ENCODE peak calls at places on chromosomes 12 and 14, in four cellular contexts. One of them, this sample, is unnamed.

GRCh38 chr12:130972589-130972950 is 18.9 kb downstream of the ADGRD1 start:
- DNase-seq in H9: no peak
- DNase-seq in H1: no peak
- DNase-seq in IMR-90: no peak
- DNase-seq in this sample: no peak

GRCh38 chr14:105444859-105445258 is 25.2 kb downstream of the MTA1 start:
- DNase-seq in H9: no peak
- DNase-seq in H1: no peak
- DNase-seq in IMR-90: no peak
- DNase-seq in this sample: no peak

GRCh38 chr12:113364698-113365097 is 6.3 kb downstream of the PLBD2 start:
- DNase-seq in H9: no peak
- DNase-seq in H1: no peak
- DNase-seq in IMR-90: no peak
- DNase-seq in this sample: no peak

GRCh38 chr14:105207460-105207901 is 26.4 kb upstream of the NUDT14 start:
- DNase-seq in H9: no peak
- DNase-seq in H1: no peak
- DNase-seq in IMR-90: no peak
- DNase-seq in this sample: peak

GRCh38 chr14:105167303-105168092 is 1.1 kb downstream of the JAG2 start:
- DNase-seq in H9: peak
- DNase-seq in H1: no peak
- DNase-seq in IMR-90: no peak
- DNase-seq in this sample: peak

GRCh38 chr12:119239040-119239439 is 60.3 kb downstream of the HSPB8 start:
- DNase-seq in H9: no peak
- DNase-seq in H1: no peak
- DNase-seq in IMR-90: no peak
- DNase-seq in this sample: no peak

GRCh38 chr14:49972199-49972671 is 79.4 kb downstream of the ARF6 start:
- DNase-seq in H9: no peak
- DNase-seq in H1: no peak
- DNase-seq in IMR-90: peak
- DNase-seq in this sample: peak

GRCh38 chr12:124720687-124721500 is 142.8 kb downstream of the SCARB1 start:
- DNase-seq in H9: no peak
- DNase-seq in H1: no peak
- DNase-seq in IMR-90: peak
- DNase-seq in this sample: no peak

GRCh38 chr12:58995964-58996363 is 75.7 kb upstream of the LRIG3 start:
- DNase-seq in H9: no peak
- DNase-seq in H1: no peak
- DNase-seq in IMR-90: no peak
- DNase-seq in this sample: no peak

GRCh38 chr14:97527993-97528392 is 730.8 kb downstream of the VRK1 start:
- DNase-seq in H9: no peak
- DNase-seq in H1: no peak
- DNase-seq in IMR-90: no peak
- DNase-seq in this sample: no peak

GRCh38 chr12:3225154-3225795 is 148.1 kb downstream of the TSPAN9 start:
- DNase-seq in H9: no peak
- DNase-seq in H1: no peak
- DNase-seq in IMR-90: peak
- DNase-seq in this sample: no peak

GRCh38 chr14:102655154-102655553 is 62.7 kb downstream of the RCOR1 start:
- DNase-seq in H9: no peak
- DNase-seq in H1: no peak
- DNase-seq in IMR-90: peak
- DNase-seq in this sample: peak
- H4K5ac ChIP-seq in H9: no peak
- H4K5ac ChIP-seq in H1: no peak
- H4K5ac ChIP-seq in IMR-90: no peak
- H4K5ac ChIP-seq in this sample: no peak

GRCh38 chr14:70808402-70809237 is 693 bp downstream of the MAP3K9 start:
- DNase-seq in H9: peak
- DNase-seq in H1: no peak
- DNase-seq in IMR-90: no peak
- DNase-seq in this sample: peak
- H2BK5ac ChIP-seq in H9: no peak
- H2BK5ac ChIP-seq in H1: no peak
- H2BK5ac ChIP-seq in IMR-90: no peak
- H2BK5ac ChIP-seq in this sample: no peak

GRCh38 chr14:95533391-95533821 is 1.4 kb upstream of the GLRX5 start:
- DNase-seq in H9: no peak
- DNase-seq in H1: no peak
- DNase-seq in IMR-90: peak
- DNase-seq in this sample: peak

GRCh38 chr14:95531473-95531872 is 3.4 kb upstream of the GLRX5 start:
- DNase-seq in H9: no peak
- DNase-seq in H1: no peak
- DNase-seq in IMR-90: peak
- DNase-seq in this sample: no peak

GRCh38 chr14:95529242-95529641 is 5.6 kb upstream of the GLRX5 start:
- DNase-seq in H9: no peak
- DNase-seq in H1: no peak
- DNase-seq in IMR-90: no peak
- DNase-seq in this sample: no peak

GRCh38 chr14:95527392-95528002 is 7.4 kb upstream of the GLRX5 start:
- DNase-seq in H9: no peak
- DNase-seq in H1: no peak
- DNase-seq in IMR-90: peak
- DNase-seq in this sample: no peak

GRCh38 chr14:95530461-95531170 is 4.2 kb upstream of the GLRX5 start:
- DNase-seq in H9: no peak
- DNase-seq in H1: no peak
- DNase-seq in IMR-90: no peak
- DNase-seq in this sample: no peak
- H3K9ac ChIP-seq in H9: no peak
- H3K9ac ChIP-seq in H1: no peak
- H3K9ac ChIP-seq in IMR-90: peak
- H3K9ac ChIP-seq in this sample: no peak

GRCh38 chr12:55815473-55815872 is 2.1 kb downstream of the SARNP start:
- DNase-seq in H9: no peak
- DNase-seq in H1: no peak
- DNase-seq in IMR-90: no peak
- DNase-seq in this sample: no peak

GRCh38 chr12:55818886-55819285 is 1.0 kb downstream of the ORMDL2 start:
- DNase-seq in H9: no peak
- DNase-seq in H1: no peak
- DNase-seq in IMR-90: peak
- DNase-seq in this sample: no peak

GRCh38 chr12:55818140-55818728 is 393 bp downstream of the ORMDL2 start:
- DNase-seq in H9: no peak
- DNase-seq in H1: no peak
- DNase-seq in IMR-90: no peak
- DNase-seq in this sample: no peak

GRCh38 chr12:55816876-55817351 is 610 bp downstream of the SARNP start:
- DNase-seq in H9: no peak
- DNase-seq in H1: no peak
- DNase-seq in IMR-90: peak
- DNase-seq in this sample: peak

GRCh38 chr12:55817352-55818139 is at the start of the genes ORMDL2 and SARNP:
- DNase-seq in H9: peak
- DNase-seq in H1: peak
- DNase-seq in IMR-90: peak
- DNase-seq in this sample: peak
- H4K5ac ChIP-seq in H9: peak
- H4K5ac ChIP-seq in H1: peak
- H4K5ac ChIP-seq in IMR-90: peak
- H4K5ac ChIP-seq in this sample: peak

GRCh38 chr14:64748995-64749714 is 44.9 kb downstream of the PLEKHG3 start:
- DNase-seq in H9: no peak
- DNase-seq in H1: no peak
- DNase-seq in IMR-90: no peak
- DNase-seq in this sample: no peak
- H2BK5ac ChIP-seq in H9: no peak
- H2BK5ac ChIP-seq in H1: no peak
- H2BK5ac ChIP-seq in IMR-90: no peak
- H2BK5ac ChIP-seq in this sample: no peak

GRCh38 chr12:103441437-103442186 is 54.2 kb downstream of the C12orf42 start:
- DNase-seq in H9: no peak
- DNase-seq in H1: no peak
- DNase-seq in IMR-90: no peak
- DNase-seq in this sample: no peak
- H3K9ac ChIP-seq in H9: no peak
- H3K9ac ChIP-seq in H1: no peak
- H3K9ac ChIP-seq in IMR-90: no peak
- H3K9ac ChIP-seq in this sample: no peak

DNA sequence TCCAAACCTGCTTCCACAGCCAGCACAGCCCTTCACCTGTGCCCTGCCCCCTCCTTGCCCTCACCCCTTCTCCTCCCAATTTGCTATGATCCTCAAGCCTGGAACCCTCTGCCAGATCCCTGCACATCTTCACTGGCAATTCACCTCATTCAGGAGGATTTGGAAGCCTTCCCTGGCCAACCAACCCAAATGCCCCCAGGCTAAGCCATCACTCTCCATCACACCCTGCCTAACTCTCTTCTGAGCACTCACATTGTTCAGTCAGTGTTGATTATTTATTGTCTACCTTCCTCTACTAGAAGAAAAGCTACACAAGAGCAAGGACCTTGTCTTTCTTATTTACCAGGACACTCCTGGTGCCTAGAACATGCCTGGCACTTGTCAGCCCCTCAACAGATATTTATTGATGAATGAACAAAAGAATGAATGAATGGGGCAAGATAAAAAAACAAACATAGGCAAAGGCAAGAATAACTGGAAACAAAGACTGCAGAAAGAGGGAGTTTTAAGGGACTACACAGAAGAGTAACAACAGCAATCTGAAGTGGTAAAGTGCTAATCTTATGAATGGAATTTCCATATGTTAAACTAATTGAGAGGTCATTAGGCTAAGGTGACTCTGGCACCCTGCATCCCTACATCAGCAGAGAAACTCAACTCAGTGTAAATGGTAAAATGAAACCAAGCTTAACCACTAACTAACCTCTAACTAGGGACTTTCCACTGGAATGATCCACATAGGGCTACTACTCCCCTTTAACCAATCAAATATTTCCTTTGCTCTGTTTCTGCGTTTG is 33.4 kb downstream of the TMTC1 start:
- DNase-seq in H9: no peak
- DNase-seq in H1: no peak
- DNase-seq in IMR-90: peak
- DNase-seq in this sample: no peak
- H4K5ac ChIP-seq in H9: no peak
- H4K5ac ChIP-seq in H1: no peak
- H4K5ac ChIP-seq in IMR-90: no peak
- H4K5ac ChIP-seq in this sample: no peak

GRCh38 chr12:80193900-80194299 is 94.6 kb downstream of the OTOGL start:
- DNase-seq in H9: no peak
- DNase-seq in H1: no peak
- DNase-seq in IMR-90: no peak
- DNase-seq in this sample: no peak

GRCh38 chr12:80195143-80195726 is 95.9 kb downstream of the OTOGL start:
- DNase-seq in H9: peak
- DNase-seq in H1: no peak
- DNase-seq in IMR-90: peak
- DNase-seq in this sample: peak

GRCh38 chr12:80196419-80196818 is 97.1 kb downstream of the OTOGL start:
- DNase-seq in H9: no peak
- DNase-seq in H1: no peak
- DNase-seq in IMR-90: no peak
- DNase-seq in this sample: no peak

GRCh38 chr12:80192087-80192486 is 92.8 kb downstream of the OTOGL start:
- DNase-seq in H9: no peak
- DNase-seq in H1: no peak
- DNase-seq in IMR-90: no peak
- DNase-seq in this sample: no peak

GRCh38 chr12:80195737-80196136 is 96.4 kb downstream of the OTOGL start:
- DNase-seq in H9: no peak
- DNase-seq in H1: no peak
- DNase-seq in IMR-90: no peak
- DNase-seq in this sample: no peak
- H2BK5ac ChIP-seq in H9: no peak
- H2BK5ac ChIP-seq in H1: no peak
- H2BK5ac ChIP-seq in IMR-90: no peak
- H2BK5ac ChIP-seq in this sample: no peak

This sample was measured in mesendoderm.